ENCODE peak calls at places on chromosomes 12 and 14, in four cellular contexts. One of them, this sample, is unnamed. For H3K36me3, the result is how much of the 10 kb centered on the place peaks cover.

GRCh38 chr14:68784298-68784910 is 8.5 kb downstream of the ZFP36L1 start:
- ATAC-seq in upper lobe of left lung: peak
- ATAC-seq in upper lobe of right lung: peak
- ATAC-seq in psoas muscle: no peak
- ATAC-seq in this sample: no peak

GRCh38 chr12:581321-581720 is 81.9 kb downstream of the NINJ2 start:
- ATAC-seq in upper lobe of right lung: no peak
- ATAC-seq in psoas muscle: no peak
- ATAC-seq in upper lobe of left lung: no peak
- ATAC-seq in this sample: no peak

GRCh38 chr14:69605761-69606160 is 5.6 kb upstream of the SUSD6 start:
- ATAC-seq in psoas muscle: no peak
- ATAC-seq in upper lobe of right lung: peak
- ATAC-seq in upper lobe of left lung: peak
- ATAC-seq in this sample: no peak

GRCh38 chr14:85178869-85179268 is 351.1 kb upstream of the FLRT2 start:
- ATAC-seq in upper lobe of right lung: no peak
- ATAC-seq in upper lobe of left lung: no peak
- ATAC-seq in psoas muscle: no peak
- ATAC-seq in this sample: no peak

GRCh38 chr12:11182529-11182928 is 4.2 kb downstream of the TAS2R42 start:
- ATAC-seq in upper lobe of right lung: no peak
- ATAC-seq in psoas muscle: no peak
- ATAC-seq in upper lobe of left lung: no peak
- ATAC-seq in this sample: no peak

GRCh38 chr14:61678966-61679365 is 16.3 kb upstream of the HIF1A start:
- ATAC-seq in upper lobe of left lung: no peak
- ATAC-seq in upper lobe of right lung: no peak
- ATAC-seq in psoas muscle: no peak
- ATAC-seq in this sample: no peak

GRCh38 chr12:21775130-21775920 is 819 bp upstream of the KCNJ8 start:
- ATAC-seq in psoas muscle: no peak
- ATAC-seq in upper lobe of right lung: no peak
- ATAC-seq in upper lobe of left lung: no peak
- ATAC-seq in this sample: no peak

GRCh38 chr12:54337280-54337842 is 12.4 kb downstream of the COPZ1 start:
- ATAC-seq in upper lobe of right lung: peak
- ATAC-seq in psoas muscle: peak
- ATAC-seq in upper lobe of left lung: peak
- ATAC-seq in this sample: peak

GRCh38 chr14:81153187-81153586 is 67.6 kb downstream of the GTF2A1 start:
- ATAC-seq in psoas muscle: no peak
- ATAC-seq in upper lobe of right lung: no peak
- ATAC-seq in upper lobe of left lung: no peak
- ATAC-seq in this sample: no peak

GRCh38 chr12:99918003-99918402 is 66.7 kb downstream of the ANKS1B start:
- ATAC-seq in upper lobe of right lung: no peak
- ATAC-seq in upper lobe of left lung: peak
- ATAC-seq in psoas muscle: peak
- ATAC-seq in this sample: peak

GRCh38 chr14:53711205-53711604 is 245.4 kb downstream of the BMP4 start:
- ATAC-seq in upper lobe of left lung: no peak
- ATAC-seq in psoas muscle: no peak
- ATAC-seq in upper lobe of right lung: no peak
- ATAC-seq in this sample: no peak

GRCh38 chr12:93741741-93742085 is 64.5 kb downstream of the CRADD start:
- ATAC-seq in upper lobe of left lung: peak
- ATAC-seq in psoas muscle: peak
- ATAC-seq in upper lobe of right lung: no peak
- ATAC-seq in this sample: peak

GRCh38 chr14:104924421-104925213 is at the start of gene PLD4:
- ATAC-seq in upper lobe of right lung: peak
- ATAC-seq in upper lobe of left lung: no peak
- ATAC-seq in psoas muscle: no peak
- ATAC-seq in this sample: no peak

GRCh38 chr12:118053071-118053985 is 7.7 kb downstream of the WSB2 start:
- ATAC-seq in upper lobe of left lung: no peak
- ATAC-seq in upper lobe of right lung: no peak
- ATAC-seq in psoas muscle: no peak
- ATAC-seq in this sample: no peak

GRCh38 chr12:12660201-12660600 is 35.8 kb downstream of the GPR19 start:
- ATAC-seq in psoas muscle: no peak
- ATAC-seq in upper lobe of right lung: no peak
- ATAC-seq in upper lobe of left lung: no peak
- ATAC-seq in this sample: no peak

GRCh38 chr12:115357681-115358080 is 673.7 kb upstream of the TBX3 start:
- ATAC-seq in upper lobe of left lung: no peak
- ATAC-seq in upper lobe of right lung: no peak
- ATAC-seq in psoas muscle: no peak
- ATAC-seq in this sample: no peak

DNA sequence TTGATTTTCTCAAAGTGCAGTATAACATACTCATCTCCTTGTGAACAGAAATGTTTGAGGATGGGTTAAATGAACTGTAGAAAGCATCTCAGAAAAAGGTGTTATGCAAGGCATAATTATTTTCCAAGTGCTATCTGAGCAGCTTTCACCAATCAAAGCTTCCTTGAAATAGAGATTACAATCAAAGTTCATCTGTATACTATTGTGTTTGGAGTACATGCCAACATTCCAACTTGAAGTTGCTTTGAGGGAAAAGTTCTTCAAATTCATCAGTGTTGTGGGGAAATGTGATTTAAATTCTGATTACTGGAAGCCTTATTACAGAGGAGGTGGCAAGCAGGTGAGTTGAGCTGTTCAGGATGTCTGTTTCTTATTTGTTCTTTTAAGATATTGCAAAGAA is 68.2 kb downstream of the TMTC2 start:
- ATAC-seq in upper lobe of left lung: no peak
- ATAC-seq in psoas muscle: no peak
- ATAC-seq in upper lobe of right lung: no peak
- ATAC-seq in this sample: no peak
- H3K36me3 ChIP-seq in upper lobe of left lung: under half
- H3K36me3 ChIP-seq in psoas muscle: under half
- H3K36me3 ChIP-seq in upper lobe of right lung: under half
- H3K36me3 ChIP-seq in this sample: under half

DNA sequence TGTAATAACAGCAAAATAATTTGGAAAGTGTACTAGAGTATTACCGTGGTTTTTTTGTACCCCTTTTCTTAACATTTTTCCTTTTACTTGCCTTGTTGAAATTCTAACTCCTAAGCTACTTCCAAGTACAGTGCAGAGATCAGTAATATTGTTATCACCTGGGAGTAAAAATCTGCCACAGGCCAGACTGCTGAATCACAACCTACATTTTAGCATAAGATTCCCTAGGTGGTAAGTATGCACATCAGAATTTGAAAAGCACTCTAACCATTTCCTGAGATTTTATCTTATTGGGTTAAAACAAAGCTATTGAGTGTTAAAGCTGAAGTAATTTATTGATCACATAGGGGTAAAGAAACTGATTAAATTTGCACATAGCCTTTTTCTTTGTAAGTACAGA is 55.2 kb upstream of the KCNH3 start:
- ATAC-seq in upper lobe of left lung: no peak
- ATAC-seq in psoas muscle: no peak
- ATAC-seq in upper lobe of right lung: no peak
- ATAC-seq in this sample: no peak
- H3K4me3 ChIP-seq in upper lobe of left lung: no peak
- H3K4me3 ChIP-seq in psoas muscle: no peak
- H3K4me3 ChIP-seq in upper lobe of right lung: no peak
- H3K4me3 ChIP-seq in this sample: no peak

GRCh38 chr14:57290753-57291152 is 22.0 kb downstream of the AP5M1 start:
- ATAC-seq in psoas muscle: no peak
- ATAC-seq in upper lobe of right lung: no peak
- ATAC-seq in upper lobe of left lung: no peak
- ATAC-seq in this sample: no peak

GRCh38 chr14:57291692-57292647 is 23.2 kb downstream of the AP5M1 start:
- ATAC-seq in upper lobe of right lung: no peak
- ATAC-seq in upper lobe of left lung: no peak
- ATAC-seq in psoas muscle: no peak
- ATAC-seq in this sample: no peak

DNA sequence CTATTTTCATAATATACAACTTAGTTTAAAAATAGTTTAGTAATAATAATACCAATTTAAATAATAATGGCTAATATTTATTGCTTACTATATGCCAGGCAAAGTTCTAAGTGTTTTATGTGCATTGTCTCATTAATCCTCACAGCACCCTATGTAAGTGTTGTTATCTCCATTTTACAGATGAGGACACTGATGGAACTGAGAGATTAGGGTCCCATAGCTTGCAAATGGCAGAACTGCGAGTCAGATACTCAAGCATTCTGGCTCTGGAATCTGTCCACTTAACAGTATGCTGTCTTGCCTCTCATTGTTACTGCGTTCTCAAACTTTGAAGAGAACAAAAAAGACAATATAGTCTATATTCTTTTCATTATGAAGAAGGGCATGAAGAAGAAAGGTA is 19.0 kb downstream of the AP5M1 start:
- ATAC-seq in psoas muscle: no peak
- ATAC-seq in upper lobe of right lung: no peak
- ATAC-seq in upper lobe of left lung: no peak
- ATAC-seq in this sample: no peak
- H3K36me3 ChIP-seq in psoas muscle: half or more
- H3K36me3 ChIP-seq in upper lobe of right lung: half or more
- H3K36me3 ChIP-seq in upper lobe of left lung: under half
- H3K36me3 ChIP-seq in this sample: half or more

DNA sequence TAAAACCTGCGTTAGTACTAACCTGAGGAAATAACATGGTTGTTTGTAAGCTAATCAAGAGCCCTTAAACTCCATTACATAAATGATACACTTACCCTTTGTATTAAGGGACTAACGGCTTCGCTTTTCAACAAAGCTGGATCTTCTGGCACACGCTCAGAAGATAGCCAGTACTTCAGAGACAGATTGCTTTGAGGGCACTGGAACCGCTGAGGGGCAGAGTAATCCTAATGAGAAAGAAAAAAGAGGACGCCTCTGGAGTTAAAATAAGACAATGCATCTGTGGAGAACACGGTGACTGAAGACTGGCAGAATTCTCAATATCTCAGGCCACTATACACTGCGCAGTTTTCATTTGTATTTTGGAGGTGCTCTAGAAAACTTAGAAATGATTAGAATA is 1.5 kb upstream of the KTN1 start:
- ATAC-seq in psoas muscle: no peak
- ATAC-seq in upper lobe of right lung: no peak
- ATAC-seq in upper lobe of left lung: no peak
- ATAC-seq in this sample: no peak
- H3K4me3 ChIP-seq in psoas muscle: peak
- H3K4me3 ChIP-seq in upper lobe of right lung: peak
- H3K4me3 ChIP-seq in upper lobe of left lung: peak
- H3K4me3 ChIP-seq in this sample: peak

GRCh38 chr12:6652391-6652790 is 5.2 kb upstream of the ACRBP start:
- ATAC-seq in upper lobe of right lung: no peak
- ATAC-seq in psoas muscle: no peak
- ATAC-seq in upper lobe of left lung: no peak
- ATAC-seq in this sample: no peak
- H3K36me3 ChIP-seq in upper lobe of right lung: half or more
- H3K36me3 ChIP-seq in psoas muscle: half or more
- H3K36me3 ChIP-seq in upper lobe of left lung: half or more
- H3K36me3 ChIP-seq in this sample: under half

This sample was measured in gastroesophageal sphincter.